ENCODE peak calls at places on chromosome 4, in eight cellular contexts. I is sigmoid colon; W is stomach; B is neural progenitor cell; S is upper lobe of right lung; U is astrocyte; X is tibial nerve; C is CD8-positive, alpha-beta memory T cell. Z is an unnamed sample.

GRCh38 chr4:7673111-7673510 is 238.4 kb upstream of the PSAPL1 start:
- DNase-seq in I (no peak), W (no peak), B (no peak), S (no peak), U (no peak), X (no peak), C (no peak), Z (no peak)

GRCh38 chr4:66572949-66573348 is 902.7 kb upstream of the EPHA5 start:
- DNase-seq in I (no peak), W (no peak), B (no peak), S (no peak), U (peak; percentile 97), X (no peak), C (no peak), Z (no peak)

GRCh38 chr4:55993994-55994657 is 45.4 kb downstream of the CEP135 start:
- DNase-seq in I (no peak), W (no peak), B (no peak), S (no peak), U (no peak), X (no peak), C (no peak), Z (no peak)

GRCh38 chr4:15928883-15929282 is 9.7 kb downstream of the FGFBP1 start:
- DNase-seq in I (no peak), W (no peak), B (no peak), S (no peak), U (no peak), X (no peak), C (no peak), Z (no peak)

GRCh38 chr4:120749445-120750151 is 172.9 kb downstream of the PRDM5 start:
- DNase-seq in I (no peak), W (peak; percentile 28), B (no peak), S (no peak), U (no peak), X (no peak), C (no peak), Z (no peak)

GRCh38 chr4:21126113-21126512 is 425.9 kb downstream of the PACRGL start:
- DNase-seq in I (no peak), W (no peak), B (no peak), S (no peak), U (no peak), X (no peak), C (no peak), Z (no peak)

GRCh38 chr4:15778191-15778741 is at the start of gene CD38:
- DNase-seq in I (peak; percentile 69), W (no peak), B (peak; percentile 55), S (peak; percentile 69), U (no peak), X (no peak), C (no peak), Z (no peak)

GRCh38 chr4:141676087-141676486 is 39.7 kb downstream of the IL15 start:
- DNase-seq in I (no peak), W (no peak), B (no peak), S (no peak), U (no peak), X (no peak), C (no peak), Z (no peak)

GRCh38 chr4:16329132-16329796 is 103.0 kb upstream of the TAPT1 start:
- DNase-seq in I (no peak), W (no peak), B (no peak), S (no peak), U (peak; percentile 63), X (no peak), C (no peak), Z (no peak)

GRCh38 chr4:107757860-107758476 is 37.9 kb upstream of the PAPSS1 start:
- DNase-seq in I (no peak), W (no peak), B (peak; percentile 17), S (no peak), U (peak; percentile 11), X (no peak), C (no peak), Z (no peak)

GRCh38 chr4:169756971-169757574 is 671 bp downstream of the HPF1 start:
- DNase-seq in I (no peak), W (no peak), B (no peak), S (no peak), U (no peak), X (no peak), C (no peak), Z (peak; percentile 26)

GRCh38 chr4:145154573-145154972 is 25.8 kb downstream of the OTUD4 start:
- DNase-seq in I (no peak), W (no peak), B (peak; percentile 50), S (no peak), U (peak; percentile 8), X (no peak), C (no peak), Z (peak; percentile 43)

DNA sequence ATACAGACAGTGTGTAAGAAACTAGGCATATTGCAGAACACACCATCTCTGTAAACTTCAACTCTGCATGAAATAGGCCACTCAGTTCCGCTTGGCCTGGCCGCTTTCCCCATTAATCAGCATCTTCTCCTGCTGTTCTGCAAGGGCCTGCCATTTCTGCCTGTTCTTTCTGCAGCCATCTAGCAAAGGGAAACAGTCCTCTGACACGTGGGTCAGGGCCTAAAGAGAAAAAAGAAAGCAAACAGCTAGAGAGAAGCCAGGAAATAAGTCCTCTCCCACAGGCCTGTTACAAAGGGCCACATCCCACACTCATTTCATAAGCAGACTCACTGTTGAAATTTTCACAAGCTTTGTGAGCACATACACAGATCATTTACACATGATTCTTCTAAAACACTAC is 130.1 kb downstream of the PDE5A start:
- DNase-seq in I (peak; percentile 75), W (no peak), B (no peak), S (no peak), U (no peak), X (no peak), C (no peak), Z (peak; percentile 72)
- H3K36me3 ChIP-seq in I (peaks cover 98% of the 10 kb centered on the region), W (peaks cover 14% of the 10 kb centered on the region), B (peaks cover 25% of the 10 kb centered on the region), S (peaks cover 96% of the 10 kb centered on the region), U (peaks cover 33% of the 10 kb centered on the region), X (no peaks in the 10 kb centered on the region), C (peaks cover 14% of the 10 kb centered on the region), Z (no peaks in the 10 kb centered on the region)

GRCh38 chr4:2898001-2898400 is 54.4 kb downstream of the ADD1 start:
- DNase-seq in I (no peak), W (no peak), B (no peak), S (no peak), U (no peak), X (no peak), C (no peak), Z (no peak)

GRCh38 chr4:2900701-2901100 is 57.1 kb downstream of the ADD1 start:
- DNase-seq in I (no peak), W (no peak), B (no peak), S (no peak), U (no peak), X (no peak), C (no peak), Z (no peak)

GRCh38 chr4:2905544-2905943 is 57.7 kb downstream of the NOP14 start:
- DNase-seq in I (no peak), W (no peak), B (no peak), S (no peak), U (no peak), X (no peak), C (no peak), Z (no peak)

GRCh38 chr4:2902126-2902525 is 58.5 kb downstream of the ADD1 start:
- DNase-seq in I (no peak), W (no peak), B (no peak), S (no peak), U (no peak), X (no peak), C (no peak), Z (no peak)

GRCh38 chr4:2901186-2901585 is 57.5 kb downstream of the ADD1 start:
- DNase-seq in I (no peak), W (no peak), B (no peak), S (no peak), U (no peak), X (no peak), C (no peak), Z (no peak)
- H3K36me3 ChIP-seq in I (peaks cover 100% of the 10 kb centered on the region), W (peaks cover 52% of the 10 kb centered on the region), B (no peaks in the 10 kb centered on the region), S (peaks cover 100% of the 10 kb centered on the region), U (peaks cover 62% of the 10 kb centered on the region), X (peaks cover 38% of the 10 kb centered on the region), C (peaks cover 46% of the 10 kb centered on the region), Z (no peaks in the 10 kb centered on the region)

DNA sequence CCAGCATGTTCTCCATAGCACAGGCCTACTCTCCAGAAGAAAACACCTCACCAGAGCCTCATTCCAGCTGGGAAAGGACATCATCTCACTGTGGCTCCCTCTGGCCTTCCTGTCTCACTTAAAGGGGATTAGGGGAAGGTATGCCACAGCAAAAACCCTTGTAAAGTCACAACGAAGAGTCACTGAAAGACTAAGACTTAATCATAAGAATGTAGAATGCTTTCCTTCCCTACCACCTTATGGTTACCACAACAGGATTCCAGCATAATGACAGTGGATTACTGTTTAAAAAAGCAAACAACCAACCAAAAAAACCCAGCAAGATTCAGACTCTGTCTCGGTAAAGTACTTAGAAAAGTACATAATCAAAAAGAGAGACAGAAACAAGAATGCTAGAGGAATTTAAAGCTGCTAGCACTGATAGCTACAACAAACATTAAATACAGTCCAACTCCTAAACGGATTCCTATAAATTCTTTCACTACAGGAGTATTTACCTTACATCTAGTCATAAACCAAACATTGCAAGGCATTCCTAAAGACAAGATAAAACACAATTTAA is 75.1 kb downstream of the BANK1 start:
- DNase-seq in I (no peak), W (no peak), B (no peak), S (no peak), U (peak; percentile 45), X (no peak), C (no peak), Z (no peak)
- H3K36me3 ChIP-seq in I (no peaks in the 10 kb centered on the region), W (no peaks in the 10 kb centered on the region), B (no peaks in the 10 kb centered on the region), S (no peaks in the 10 kb centered on the region), U (no peaks in the 10 kb centered on the region), X (no peaks in the 10 kb centered on the region), C (no peaks in the 10 kb centered on the region), Z (no peaks in the 10 kb centered on the region)

GRCh38 chr4:1741208-1741607 is 19.9 kb downstream of the TACC3 start:
- DNase-seq in I (no peak), W (no peak), B (no peak), S (no peak), U (no peak), X (no peak), C (no peak), Z (no peak)

GRCh38 chr4:1738410-1738809 is 17.1 kb downstream of the TACC3 start:
- DNase-seq in I (no peak), W (no peak), B (no peak), S (no peak), U (no peak), X (no peak), C (no peak), Z (no peak)

GRCh38 chr4:1739358-1739757 is 18.0 kb downstream of the TACC3 start:
- DNase-seq in I (no peak), W (no peak), B (no peak), S (no peak), U (no peak), X (no peak), C (no peak), Z (no peak)

GRCh38 chr4:1737666-1738065 is 16.3 kb downstream of the TACC3 start:
- DNase-seq in I (no peak), W (no peak), B (no peak), S (no peak), U (no peak), X (no peak), C (no peak), Z (no peak)

DNA sequence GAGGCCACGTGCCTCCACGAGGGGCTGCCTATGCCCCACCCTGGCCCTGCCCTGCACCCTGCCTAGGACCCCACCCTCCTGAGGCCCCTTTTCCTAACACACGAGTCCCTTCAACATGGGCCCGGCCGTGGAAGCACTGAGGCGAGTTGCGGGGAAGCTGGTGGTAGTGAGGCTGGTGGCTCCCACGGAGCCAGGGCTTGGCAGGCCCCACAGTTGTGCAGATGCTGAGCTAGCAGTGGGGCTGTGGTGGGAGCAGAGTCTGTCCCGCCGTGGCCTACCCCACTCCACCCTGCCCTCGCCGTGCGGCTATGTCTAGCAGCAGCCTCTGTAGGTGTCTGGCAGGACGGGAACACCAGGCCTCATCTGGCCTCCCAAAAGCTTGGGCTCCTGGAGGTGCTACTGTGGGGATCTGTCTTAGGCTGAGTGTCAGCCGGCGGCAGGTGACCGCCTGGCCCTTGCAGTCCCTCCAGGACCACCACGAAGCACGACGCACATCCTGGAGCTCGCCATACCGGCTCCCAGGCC is 18.8 kb downstream of the TACC3 start:
- DNase-seq in I (no peak), W (no peak), B (no peak), S (no peak), U (no peak), X (no peak), C (no peak), Z (no peak)
- H3K36me3 ChIP-seq in I (peaks cover 49% of the 10 kb centered on the region), W (peaks cover 24% of the 10 kb centered on the region), B (no peaks in the 10 kb centered on the region), S (peaks cover 8% of the 10 kb centered on the region), U (peaks cover 12% of the 10 kb centered on the region), X (peaks cover 9% of the 10 kb centered on the region), C (peaks cover 48% of the 10 kb centered on the region), Z (no peaks in the 10 kb centered on the region)